ENCODE peak calls at places on chromosomes 12 and 14, in eight cellular contexts. D, L, F, N, R, I, G and S are unnamed samples.

GRCh38 chr12:132672678-132673077 is 14.5 kb downstream of the POLE start:
- DNase-seq in I (no peak), L (no peak), R (no peak), N (no peak), D (no peak), F (no peak), G (no peak), S (no peak)

GRCh38 chr12:45644521-45644920 is 85.0 kb upstream of the ARID2 start:
- DNase-seq in L (no peak), I (peak), F (peak), N (peak), G (no peak), R (no peak), D (no peak), S (peak)

GRCh38 chr14:54487771-54488170 is 1.0 kb downstream of the GMFB start:
- DNase-seq in F (peak), N (peak), R (peak), I (peak), G (no peak), L (no peak), D (no peak), S (peak)

GRCh38 chr12:12992418-12993175 is 7.5 kb downstream of the HEBP1 start:
- DNase-seq in L (peak), G (no peak), N (peak), R (peak), I (peak), F (no peak), D (no peak), S (peak)

GRCh38 chr12:15778126-15778525 is 11.1 kb downstream of the EPS8 start:
- DNase-seq in N (no peak), R (no peak), F (no peak), L (no peak), D (no peak), G (no peak), I (peak), S (no peak)

GRCh38 chr12:124713436-124714082 is 146.1 kb upstream of the NCOR2 start:
- DNase-seq in F (no peak), R (no peak), L (no peak), I (peak), G (peak), N (peak), D (peak), S (peak)

GRCh38 chr12:112325157-112325556 is 57.1 kb downstream of the HECTD4 start:
- DNase-seq in R (no peak), L (no peak), N (no peak), I (no peak), G (no peak), D (no peak), F (no peak), S (no peak)

GRCh38 chr14:73833024-73833423 is 18.6 kb upstream of the PTGR2 start:
- DNase-seq in F (no peak), I (peak), D (no peak), N (no peak), G (no peak), R (no peak), L (peak), S (no peak)

GRCh38 chr14:100317897-100318808 is 5.0 kb upstream of the SLC25A47 start:
- DNase-seq in G (peak), L (peak), D (peak), F (no peak), N (peak), I (peak), R (peak), S (peak)

GRCh38 chr12:95412826-95413311 is 61.1 kb upstream of the METAP2 start:
- DNase-seq in R (no peak), F (peak), N (peak), G (no peak), D (no peak), I (peak), L (peak), S (no peak)

GRCh38 chr12:111893287-111893686 is 51.3 kb downstream of the MAPKAPK5 start:
- DNase-seq in G (no peak), L (peak), N (no peak), I (no peak), F (no peak), D (no peak), R (no peak), S (no peak)

GRCh38 chr12:51405801-51406207 is 14.6 kb upstream of the GALNT6 start:
- DNase-seq in N (no peak), D (no peak), R (no peak), L (no peak), F (no peak), I (no peak), G (no peak), S (no peak)

GRCh38 chr14:90490727-90491050 is 93.9 kb downstream of the CALM1 start:
- DNase-seq in R (no peak), N (no peak), G (no peak), L (no peak), D (no peak), I (no peak), F (no peak), S (no peak)

GRCh38 chr14:63951429-63951828 is 98.6 kb downstream of the SYNE2 start:
- DNase-seq in G (no peak), R (no peak), F (no peak), L (no peak), I (no peak), D (no peak), N (no peak), S (no peak)

GRCh38 chr12:45708363-45708762 is 21.1 kb upstream of the ARID2 start:
- DNase-seq in D (no peak), G (no peak), I (no peak), R (no peak), L (no peak), N (no peak), F (no peak), S (no peak)

GRCh38 chr12:19800884-19801283 is 361.6 kb downstream of the AEBP2 start:
- DNase-seq in L (no peak), R (no peak), F (no peak), N (peak), G (no peak), D (no peak), I (no peak), S (peak)

GRCh38 chr14:70601162-70601561 is 707 bp upstream of the MED6 start:
- DNase-seq in F (no peak), I (peak), G (no peak), N (peak), L (no peak), R (peak), D (no peak), S (peak)